ENCODE peak calls at places on chromosomes 5 and 9, in ten cellular contexts. One of them, this sample, is unnamed.

GRCh38 chr9:20854444-20854843 is 170.4 kb downstream of the FOCAD start:
- DNase-seq in ovary: no peak
- DNase-seq in IMR-90: peak
- DNase-seq in suprapubic skin: no peak
- DNase-seq in right lobe of liver: no peak
- DNase-seq in uterus: no peak
- DNase-seq in heart right ventricle: no peak
- DNase-seq in tibial artery: no peak
- DNase-seq in thoracic aorta: no peak
- DNase-seq in A549: no peak
- DNase-seq in this sample: no peak

GRCh38 chr5:132658383-132659302 is 670 bp downstream of the IL13 start:
- DNase-seq in ovary: no peak
- DNase-seq in IMR-90: no peak
- DNase-seq in suprapubic skin: no peak
- DNase-seq in right lobe of liver: no peak
- DNase-seq in uterus: no peak
- DNase-seq in heart right ventricle: no peak
- DNase-seq in tibial artery: no peak
- DNase-seq in thoracic aorta: no peak
- DNase-seq in A549: no peak
- DNase-seq in this sample: no peak

GRCh38 chr5:180135128-180135955 is 63.8 kb upstream of the RNF130 start:
- DNase-seq in ovary: no peak
- DNase-seq in IMR-90: peak
- DNase-seq in suprapubic skin: peak
- DNase-seq in right lobe of liver: no peak
- DNase-seq in uterus: peak
- DNase-seq in heart right ventricle: no peak
- DNase-seq in tibial artery: peak
- DNase-seq in thoracic aorta: no peak
- DNase-seq in A549: no peak
- DNase-seq in this sample: peak

GRCh38 chr5:58071566-58071965 is 388.3 kb downstream of the PLK2 start:
- DNase-seq in ovary: no peak
- DNase-seq in IMR-90: no peak
- DNase-seq in suprapubic skin: no peak
- DNase-seq in right lobe of liver: peak
- DNase-seq in uterus: peak
- DNase-seq in heart right ventricle: peak
- DNase-seq in tibial artery: no peak
- DNase-seq in thoracic aorta: no peak
- DNase-seq in A549: no peak
- DNase-seq in this sample: no peak

GRCh38 chr5:81754621-81755020 is 3.7 kb upstream of the SSBP2 start:
- DNase-seq in ovary: no peak
- DNase-seq in IMR-90: no peak
- DNase-seq in suprapubic skin: no peak
- DNase-seq in right lobe of liver: no peak
- DNase-seq in uterus: no peak
- DNase-seq in heart right ventricle: no peak
- DNase-seq in tibial artery: no peak
- DNase-seq in thoracic aorta: no peak
- DNase-seq in A549: no peak
- DNase-seq in this sample: no peak

GRCh38 chr5:1827410-1828397 is 26.5 kb downstream of the NDUFS6 start:
- DNase-seq in ovary: no peak
- DNase-seq in IMR-90: no peak
- DNase-seq in suprapubic skin: peak
- DNase-seq in right lobe of liver: no peak
- DNase-seq in uterus: no peak
- DNase-seq in heart right ventricle: no peak
- DNase-seq in tibial artery: no peak
- DNase-seq in thoracic aorta: no peak
- DNase-seq in A549: no peak
- DNase-seq in this sample: peak

GRCh38 chr5:100846722-100847121 is 56.4 kb downstream of the ST8SIA4 start:
- DNase-seq in ovary: no peak
- DNase-seq in IMR-90: no peak
- DNase-seq in suprapubic skin: no peak
- DNase-seq in right lobe of liver: no peak
- DNase-seq in uterus: no peak
- DNase-seq in heart right ventricle: no peak
- DNase-seq in tibial artery: no peak
- DNase-seq in thoracic aorta: no peak
- DNase-seq in A549: no peak
- DNase-seq in this sample: no peak

GRCh38 chr9:123414921-123415592 is 59.1 kb downstream of the CRB2 start:
- DNase-seq in ovary: no peak
- DNase-seq in IMR-90: no peak
- DNase-seq in suprapubic skin: no peak
- DNase-seq in right lobe of liver: no peak
- DNase-seq in uterus: no peak
- DNase-seq in heart right ventricle: no peak
- DNase-seq in tibial artery: no peak
- DNase-seq in thoracic aorta: no peak
- DNase-seq in A549: no peak
- DNase-seq in this sample: no peak

GRCh38 chr9:90112791-90113190 is 508.0 kb downstream of the GADD45G start:
- DNase-seq in ovary: no peak
- DNase-seq in IMR-90: peak
- DNase-seq in suprapubic skin: no peak
- DNase-seq in right lobe of liver: no peak
- DNase-seq in uterus: no peak
- DNase-seq in heart right ventricle: no peak
- DNase-seq in tibial artery: no peak
- DNase-seq in thoracic aorta: no peak
- DNase-seq in A549: no peak
- DNase-seq in this sample: no peak

GRCh38 chr9:2722715-2723114 is 5.4 kb downstream of the KCNV2 start:
- DNase-seq in ovary: no peak
- DNase-seq in IMR-90: peak
- DNase-seq in suprapubic skin: no peak
- DNase-seq in right lobe of liver: no peak
- DNase-seq in uterus: no peak
- DNase-seq in heart right ventricle: no peak
- DNase-seq in tibial artery: no peak
- DNase-seq in thoracic aorta: no peak
- DNase-seq in A549: no peak
- DNase-seq in this sample: no peak

GRCh38 chr5:149063017-149063687 is at the start of gene SH3TC2:
- DNase-seq in ovary: no peak
- DNase-seq in IMR-90: peak
- DNase-seq in suprapubic skin: no peak
- DNase-seq in right lobe of liver: peak
- DNase-seq in uterus: no peak
- DNase-seq in heart right ventricle: peak
- DNase-seq in tibial artery: no peak
- DNase-seq in thoracic aorta: no peak
- DNase-seq in A549: peak
- DNase-seq in this sample: peak

GRCh38 chr5:14268236-14268701 is 125.1 kb downstream of the TRIO start:
- DNase-seq in ovary: no peak
- DNase-seq in IMR-90: peak
- DNase-seq in suprapubic skin: no peak
- DNase-seq in right lobe of liver: no peak
- DNase-seq in uterus: no peak
- DNase-seq in heart right ventricle: no peak
- DNase-seq in tibial artery: no peak
- DNase-seq in thoracic aorta: peak
- DNase-seq in A549: peak
- DNase-seq in this sample: no peak

GRCh38 chr5:132451387-132451786 is 39.2 kb downstream of the IRF1 start:
- DNase-seq in ovary: no peak
- DNase-seq in IMR-90: peak
- DNase-seq in suprapubic skin: no peak
- DNase-seq in right lobe of liver: no peak
- DNase-seq in uterus: no peak
- DNase-seq in heart right ventricle: no peak
- DNase-seq in tibial artery: peak
- DNase-seq in thoracic aorta: no peak
- DNase-seq in A549: no peak
- DNase-seq in this sample: no peak

GRCh38 chr5:169001392-169001791 is 299.5 kb downstream of the SLIT3 start:
- DNase-seq in ovary: no peak
- DNase-seq in IMR-90: no peak
- DNase-seq in suprapubic skin: no peak
- DNase-seq in right lobe of liver: no peak
- DNase-seq in uterus: no peak
- DNase-seq in heart right ventricle: no peak
- DNase-seq in tibial artery: no peak
- DNase-seq in thoracic aorta: no peak
- DNase-seq in A549: no peak
- DNase-seq in this sample: no peak

GRCh38 chr5:134146651-134147544 is 29.9 kb downstream of the SKP1 start:
- DNase-seq in ovary: no peak
- DNase-seq in IMR-90: peak
- DNase-seq in suprapubic skin: no peak
- DNase-seq in right lobe of liver: no peak
- DNase-seq in uterus: no peak
- DNase-seq in heart right ventricle: no peak
- DNase-seq in tibial artery: peak
- DNase-seq in thoracic aorta: no peak
- DNase-seq in A549: no peak
- DNase-seq in this sample: peak

GRCh38 chr9:75152416-75152815 is 64.1 kb downstream of the OSTF1 start:
- DNase-seq in ovary: no peak
- DNase-seq in IMR-90: peak
- DNase-seq in suprapubic skin: no peak
- DNase-seq in right lobe of liver: no peak
- DNase-seq in uterus: no peak
- DNase-seq in heart right ventricle: no peak
- DNase-seq in tibial artery: no peak
- DNase-seq in thoracic aorta: no peak
- DNase-seq in A549: no peak
- DNase-seq in this sample: no peak

GRCh38 chr9:137429546-137429890 is 6.3 kb downstream of the NOXA1 start:
- DNase-seq in ovary: no peak
- DNase-seq in IMR-90: no peak
- DNase-seq in suprapubic skin: no peak
- DNase-seq in right lobe of liver: peak
- DNase-seq in uterus: no peak
- DNase-seq in heart right ventricle: peak
- DNase-seq in tibial artery: no peak
- DNase-seq in thoracic aorta: no peak
- DNase-seq in A549: no peak
- DNase-seq in this sample: no peak

GRCh38 chr5:66436721-66437120 is 159.5 kb upstream of the MAST4 start:
- DNase-seq in ovary: no peak
- DNase-seq in IMR-90: no peak
- DNase-seq in suprapubic skin: no peak
- DNase-seq in right lobe of liver: no peak
- DNase-seq in uterus: no peak
- DNase-seq in heart right ventricle: no peak
- DNase-seq in tibial artery: no peak
- DNase-seq in thoracic aorta: no peak
- DNase-seq in A549: peak
- DNase-seq in this sample: no peak

GRCh38 chr5:63960646-63961045 is 1.6 kb downstream of the HTR1A start:
- DNase-seq in ovary: no peak
- DNase-seq in IMR-90: no peak
- DNase-seq in suprapubic skin: no peak
- DNase-seq in right lobe of liver: no peak
- DNase-seq in uterus: no peak
- DNase-seq in heart right ventricle: no peak
- DNase-seq in tibial artery: no peak
- DNase-seq in thoracic aorta: no peak
- DNase-seq in A549: no peak
- DNase-seq in this sample: peak

GRCh38 chr9:113873446-113873845 is 2.7 kb upstream of the ZNF618 start:
- DNase-seq in ovary: no peak
- DNase-seq in IMR-90: no peak
- DNase-seq in suprapubic skin: no peak
- DNase-seq in right lobe of liver: no peak
- DNase-seq in uterus: no peak
- DNase-seq in heart right ventricle: no peak
- DNase-seq in tibial artery: no peak
- DNase-seq in thoracic aorta: no peak
- DNase-seq in A549: no peak
- DNase-seq in this sample: no peak
- H3K27ac ChIP-seq in ovary: no peak
- H3K27ac ChIP-seq in IMR-90: no peak
- H3K27ac ChIP-seq in suprapubic skin: no peak
- H3K27ac ChIP-seq in right lobe of liver: no peak
- H3K27ac ChIP-seq in uterus: no peak
- H3K27ac ChIP-seq in heart right ventricle: no peak
- H3K27ac ChIP-seq in tibial artery: no peak
- H3K27ac ChIP-seq in thoracic aorta: no peak
- H3K27ac ChIP-seq in A549: no peak
- H3K27ac ChIP-seq in this sample: no peak

GRCh38 chr5:53114988-53115387 is 5.4 kb upstream of the MOCS2 start:
- DNase-seq in ovary: no peak
- DNase-seq in IMR-90: peak
- DNase-seq in suprapubic skin: no peak
- DNase-seq in right lobe of liver: no peak
- DNase-seq in uterus: no peak
- DNase-seq in heart right ventricle: no peak
- DNase-seq in tibial artery: no peak
- DNase-seq in thoracic aorta: no peak
- DNase-seq in A549: peak
- DNase-seq in this sample: no peak
- TF ChIP-seq CTCF in ovary: no peak
- TF ChIP-seq CTCF in IMR-90: peak
- TF ChIP-seq CTCF in suprapubic skin: no peak
- TF ChIP-seq CTCF in right lobe of liver: peak
- TF ChIP-seq CTCF in uterus: no peak
- TF ChIP-seq CTCF in heart right ventricle: no peak
- TF ChIP-seq CTCF in tibial artery: no peak
- TF ChIP-seq CTCF in thoracic aorta: no peak
- TF ChIP-seq CTCF in A549: peak
- TF ChIP-seq CTCF in this sample: no peak

GRCh38 chr5:139295692-139296091 is 2.2 kb downstream of the MATR3 start:
- DNase-seq in ovary: no peak
- DNase-seq in IMR-90: peak
- DNase-seq in suprapubic skin: no peak
- DNase-seq in right lobe of liver: no peak
- DNase-seq in uterus: no peak
- DNase-seq in heart right ventricle: no peak
- DNase-seq in tibial artery: no peak
- DNase-seq in thoracic aorta: no peak
- DNase-seq in A549: no peak
- DNase-seq in this sample: no peak
- H3K27ac ChIP-seq in ovary: peak
- H3K27ac ChIP-seq in IMR-90: peak
- H3K27ac ChIP-seq in suprapubic skin: no peak
- H3K27ac ChIP-seq in right lobe of liver: peak
- H3K27ac ChIP-seq in uterus: peak
- H3K27ac ChIP-seq in heart right ventricle: peak
- H3K27ac ChIP-seq in tibial artery: peak
- H3K27ac ChIP-seq in thoracic aorta: no peak
- H3K27ac ChIP-seq in A549: no peak
- H3K27ac ChIP-seq in this sample: peak

DNA sequence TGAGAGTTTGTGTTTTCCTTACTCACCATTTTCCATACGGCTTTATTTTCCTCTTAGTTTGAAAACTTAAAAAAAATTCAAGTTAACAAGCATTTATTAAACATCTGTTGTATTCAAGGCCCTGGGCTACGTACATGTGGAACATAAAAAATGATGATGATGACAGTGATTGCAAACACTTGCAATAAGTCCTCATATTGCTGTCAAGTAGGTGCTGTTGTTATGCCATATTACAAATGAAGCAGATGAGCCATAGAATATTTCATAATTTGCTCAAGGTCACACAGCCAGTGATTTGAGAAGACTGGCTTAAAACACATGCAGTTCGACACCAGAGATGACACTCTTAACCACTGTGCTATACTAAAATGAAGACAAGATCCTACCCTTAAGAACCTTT is 180.7 kb downstream of the COMMD10 start:
- DNase-seq in ovary: no peak
- DNase-seq in IMR-90: no peak
- DNase-seq in suprapubic skin: no peak
- DNase-seq in right lobe of liver: no peak
- DNase-seq in uterus: no peak
- DNase-seq in heart right ventricle: no peak
- DNase-seq in tibial artery: no peak
- DNase-seq in thoracic aorta: no peak
- DNase-seq in A549: no peak
- DNase-seq in this sample: no peak
- TF ChIP-seq CTCF in ovary: no peak
- TF ChIP-seq CTCF in IMR-90: no peak
- TF ChIP-seq CTCF in suprapubic skin: no peak
- TF ChIP-seq CTCF in right lobe of liver: no peak
- TF ChIP-seq CTCF in uterus: no peak
- TF ChIP-seq CTCF in heart right ventricle: no peak
- TF ChIP-seq CTCF in tibial artery: no peak
- TF ChIP-seq CTCF in thoracic aorta: no peak
- TF ChIP-seq CTCF in A549: no peak
- TF ChIP-seq CTCF in this sample: no peak

This sample was measured in upper lobe of right lung.